ENCODE peak calls at places on chromosomes 3 and 15, in seven cellular contexts. D is mesendoderm; P is fibroblast of the aortic adventitia; A is aorta; S is cardiac muscle cell; H is CD4-positive, alpha-beta memory T cell; K is tibial artery. N is an unnamed sample.

GRCh38 chr3:43224405-43225073 is 61.8 kb upstream of the SNRK start:
- DNase-seq in A (no peak), K (no peak), P (no peak), D (no peak), S (no peak), H (no peak), N (no peak)

GRCh38 chr15:68565701-68566100 is 13.1 kb upstream of the CORO2B start:
- DNase-seq in D (no peak), A (no peak), P (no peak), H (no peak), S (no peak), K (no peak), N (no peak)

GRCh38 chr3:16512435-16513140 is 911 bp downstream of the RFTN1 start:
- DNase-seq in A (peak), D (peak), S (peak), K (peak), P (peak), H (peak), N (no peak)

GRCh38 chr3:169133178-169134161 is 530.0 kb downstream of the MECOM start:
- DNase-seq in P (peak), D (no peak), H (no peak), A (no peak), K (no peak), S (no peak), N (no peak)

GRCh38 chr3:56123487-56123886 is 344.8 kb downstream of the ERC2 start:
- DNase-seq in D (peak), K (no peak), S (no peak), H (no peak), A (no peak), P (no peak), N (no peak)

GRCh38 chr3:15152166-15152565 is 53.2 kb upstream of the RBSN start:
- DNase-seq in P (no peak), K (no peak), H (no peak), A (no peak), D (no peak), S (no peak), N (no peak)

GRCh38 chr3:264394-265156 is 68.0 kb downstream of the CHL1 start:
- DNase-seq in D (no peak), S (no peak), P (peak), K (no peak), A (no peak), H (no peak), N (no peak)

GRCh38 chr15:26665950-26666921 is 106.6 kb downstream of the GABRB3 start:
- DNase-seq in K (no peak), H (no peak), P (no peak), D (peak), A (no peak), S (peak), N (no peak)

GRCh38 chr3:181901626-181902025 is 189.9 kb downstream of the SOX2 start:
- DNase-seq in S (no peak), D (no peak), H (no peak), P (no peak), A (no peak), K (no peak), N (no peak)

GRCh38 chr3:112818289-112818688 is 28.4 kb downstream of the CD200R1L start:
- DNase-seq in P (peak), D (no peak), A (no peak), S (no peak), K (no peak), H (no peak), N (no peak)

GRCh38 chr3:56932858-56933257 is 127.6 kb upstream of the SPATA12 start:
- DNase-seq in P (no peak), H (no peak), A (no peak), D (no peak), K (no peak), S (no peak), N (no peak)

GRCh38 chr15:23954931-23955330 is 267.8 kb upstream of the NDN start:
- DNase-seq in A (no peak), S (no peak), K (no peak), H (no peak), D (no peak), P (no peak), N (no peak)
- H3K4me3 ChIP-seq in A (no peak), S (no peak), K (no peak), H (no peak), D (no peak), P (no peak), N (no peak)

GRCh38 chr3:66449411-66449931 is 51.4 kb downstream of the LRIG1 start:
- DNase-seq in A (peak), H (no peak), S (no peak), K (no peak), D (no peak), P (peak), N (no peak)

GRCh38 chr3:66453525-66454463 is 47.0 kb downstream of the LRIG1 start:
- DNase-seq in A (no peak), D (peak), P (no peak), S (peak), K (no peak), H (no peak), N (no peak)

GRCh38 chr3:66452247-66453040 is 48.4 kb downstream of the LRIG1 start:
- DNase-seq in A (peak), H (no peak), D (peak), P (peak), S (no peak), K (peak), N (no peak)

GRCh38 chr3:66454464-66454859 is 46.4 kb downstream of the LRIG1 start:
- DNase-seq in P (no peak), K (no peak), S (no peak), A (no peak), H (no peak), D (no peak), N (no peak)

GRCh38 chr3:66450389-66451022 is 50.3 kb downstream of the LRIG1 start:
- DNase-seq in A (peak), S (no peak), P (peak), K (peak), H (no peak), D (no peak), N (no peak)
- H3K4me3 ChIP-seq in A (no peak), S (no peak), P (no peak), K (peak), H (no peak), D (no peak), N (peak)

GRCh38 chr3:127699946-127700300 is 27.2 kb downstream of the ABTB1 start:
- DNase-seq in S (no peak), K (no peak), A (peak), D (no peak), H (no peak), P (no peak), N (no peak)

GRCh38 chr3:127698264-127699097 is 25.7 kb downstream of the ABTB1 start:
- DNase-seq in D (no peak), A (peak), H (no peak), K (peak), P (no peak), S (no peak), N (peak)

GRCh38 chr3:127699098-127699945 is 26.6 kb downstream of the ABTB1 start:
- DNase-seq in H (no peak), A (peak), D (no peak), K (peak), S (no peak), P (peak), N (no peak)

GRCh38 chr3:127700406-127700805 is 27.7 kb downstream of the ABTB1 start:
- DNase-seq in K (peak), S (no peak), H (no peak), D (no peak), A (peak), P (no peak), N (no peak)

GRCh38 chr3:127697531-127698240 is 24.9 kb downstream of the ABTB1 start:
- DNase-seq in H (peak), D (peak), A (peak), P (peak), K (peak), S (peak), N (peak)
- H3K4me3 ChIP-seq in H (no peak), D (no peak), A (no peak), P (peak), K (peak), S (no peak), N (peak)

GRCh38 chr3:74614133-74614967 is at the start of gene CNTN3:
- DNase-seq in K (peak), P (peak), D (peak), S (peak), A (peak), H (no peak), N (peak)

GRCh38 chr3:74617786-74618185 is 3.3 kb upstream of the CNTN3 start:
- DNase-seq in K (no peak), P (no peak), S (no peak), H (no peak), A (no peak), D (no peak), N (no peak)

GRCh38 chr3:74613060-74613459 is 1.4 kb downstream of the CNTN3 start:
- DNase-seq in D (no peak), H (no peak), K (no peak), P (no peak), A (no peak), S (no peak), N (no peak)

GRCh38 chr3:74607803-74608202 is 6.7 kb downstream of the CNTN3 start:
- DNase-seq in D (no peak), A (no peak), H (no peak), K (no peak), S (no peak), P (no peak), N (no peak)

DNA sequence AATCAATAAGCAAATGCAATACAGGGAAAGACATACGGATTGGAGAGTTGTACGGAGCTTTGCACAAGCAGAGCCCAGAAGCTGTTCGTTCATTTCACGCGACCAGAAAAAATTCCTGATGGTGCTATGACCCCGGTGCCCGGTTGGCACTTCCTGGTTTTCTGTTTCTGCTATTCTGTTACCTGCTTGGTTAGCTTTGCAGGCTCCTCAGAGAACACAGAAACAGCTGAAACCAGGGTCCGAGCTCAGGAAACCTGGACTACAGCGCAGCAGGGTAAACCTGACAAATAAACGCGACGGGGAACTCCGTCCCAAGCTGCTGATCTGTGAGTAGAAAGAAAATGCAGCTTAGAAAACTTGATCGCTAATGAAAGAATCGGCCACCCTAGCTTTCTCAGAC is 893 bp downstream of the CNTN3 start:
- DNase-seq in A (no peak), K (no peak), D (no peak), S (no peak), P (no peak), H (no peak), N (no peak)
- H3K4me3 ChIP-seq in A (peak), K (peak), D (no peak), S (peak), P (peak), H (no peak), N (no peak)

GRCh38 chr3:184568918-184569829 is 7.6 kb downstream of the EPHB3 start:
- DNase-seq in H (no peak), S (peak), D (peak), A (peak), P (peak), K (peak), N (peak)
- H3K4me3 ChIP-seq in H (no peak), S (peak), D (peak), A (peak), P (peak), K (peak), N (peak)

GRCh38 chr15:40307421-40308165 is at the start of gene PLCB2:
- DNase-seq in P (no peak), H (peak), A (peak), K (no peak), D (peak), S (no peak), N (peak)
- H3K4me3 ChIP-seq in P (no peak), H (peak), A (no peak), K (peak), D (no peak), S (no peak), N (no peak)

N was measured in BE2C.